ENCODE peak calls at places on chromosomes 3 and 15, in four cellular contexts. U is HL-60, P is tibial nerve, O is IMR-90. X is an unnamed sample.

GRCh38 chr3:71893120-71893519 is 108.2 kb upstream of the PROK2 start:
- DNase-seq in U (no peak), P (no peak), O (no peak), X (no peak)

GRCh38 chr3:138809506-138810266 is 25.0 kb downstream of the PIK3CB start:
- DNase-seq in U (no peak), P (no peak), O (no peak), X (no peak)

GRCh38 chr15:92617197-92618037 is 38.2 kb downstream of the FAM174B start:
- DNase-seq in U (no peak), P (peak), O (peak), X (no peak)

GRCh38 chr3:132593241-132593949 is 3.7 kb upstream of the ACKR4 start:
- DNase-seq in U (no peak), P (no peak), O (peak), X (no peak)

GRCh38 chr3:150543531-150543930 is 2.8 kb downstream of the SERP1 start:
- DNase-seq in U (no peak), P (no peak), O (no peak), X (no peak)

GRCh38 chr3:50320853-50321145 is 1.7 kb downstream of the HYAL2 start:
- DNase-seq in U (no peak), P (no peak), O (no peak), X (no peak)

GRCh38 chr3:32814371-32814770 is 3.4 kb upstream of the TRIM71 start:
- DNase-seq in U (peak), P (no peak), O (no peak), X (no peak)

GRCh38 chr3:53083496-53083895 is 37.6 kb upstream of the SFMBT1 start:
- DNase-seq in U (no peak), P (peak), O (peak), X (no peak)

GRCh38 chr3:14273886-14274517 is 95.4 kb downstream of the LSM3 start:
- DNase-seq in U (no peak), P (no peak), O (peak), X (no peak)

GRCh38 chr3:25019506-25019905 is 408.6 kb upstream of the RARB start:
- DNase-seq in U (no peak), P (no peak), O (no peak), X (no peak)

GRCh38 chr15:63043391-63044076 is 987 bp downstream of the TPM1 start:
- DNase-seq in U (peak), P (no peak), O (no peak), X (no peak)

GRCh38 chr3:43178891-43179366 is 73.0 kb upstream of the POMGNT2 start:
- DNase-seq in U (no peak), P (no peak), O (peak), X (no peak)

GRCh38 chr15:84816694-84817460 is at the start of gene ALPK3:
- DNase-seq in U (no peak), P (no peak), O (no peak), X (no peak)

GRCh38 chr3:149180057-149180573 is 41.5 kb downstream of the CP start:
- DNase-seq in U (peak), P (peak), O (peak), X (no peak)

GRCh38 chr15:60390931-60391501 is 6.8 kb downstream of the ANXA2 start:
- DNase-seq in U (no peak), P (no peak), O (peak), X (no peak)

GRCh38 chr3:131957980-131958379 is 76.8 kb downstream of the CPNE4 start:
- DNase-seq in U (no peak), P (no peak), O (no peak), X (no peak)

GRCh38 chr3:144875251-144875650 is 903.6 kb downstream of the DIPK2A start:
- DNase-seq in U (no peak), P (no peak), O (no peak), X (no peak)

GRCh38 chr15:99102332-99103235 is 2.3 kb upstream of the SYNM start:
- DNase-seq in U (no peak), P (no peak), O (no peak), X (no peak)

GRCh38 chr3:139541156-139541897 is 1.8 kb upstream of the RBP1 start:
- DNase-seq in U (no peak), P (no peak), O (no peak), X (no peak)

GRCh38 chr15:99409097-99409473 is 156.7 kb upstream of the MEF2A start:
- DNase-seq in U (no peak), P (no peak), O (peak), X (no peak)

GRCh38 chr3:185253645-185254410 is at the start of gene EHHADH:
- DNase-seq in U (no peak), P (peak), O (peak), X (peak)

GRCh38 chr3:113695818-113696645 is at the start of gene USF3:
- DNase-seq in U (peak), P (peak), O (peak), X (peak)

GRCh38 chr15:57727031-57727430 is 20.5 kb downstream of the POLR2M start:
- DNase-seq in U (no peak), P (no peak), O (peak), X (no peak)

GRCh38 chr3:56783644-56784451 is 17.9 kb downstream of the ARHGEF3 start:
- DNase-seq in U (peak), P (no peak), O (peak), X (peak)

GRCh38 chr3:126128504-126129407 is 44.8 kb upstream of the SLC41A3 start:
- DNase-seq in U (no peak), P (no peak), O (no peak), X (no peak)

GRCh38 chr15:95604634-95605036 is 725.9 kb upstream of the NR2F2 start:
- DNase-seq in U (no peak), P (no peak), O (peak), X (no peak)

GRCh38 chr3:168250415-168250861 is 154.7 kb upstream of the GOLIM4 start:
- DNase-seq in U (no peak), P (no peak), O (peak), X (peak)

GRCh38 chr15:31408724-31409123 is 82.1 kb downstream of the KLF13 start:
- DNase-seq in U (no peak), P (no peak), O (no peak), X (no peak)

GRCh38 chr15:67201136-67201535 is 53.3 kb downstream of the AAGAB start:
- DNase-seq in U (no peak), P (no peak), O (no peak), X (no peak)

GRCh38 chr3:149004622-149005021 is 13.3 kb downstream of the GYG1 start:
- DNase-seq in U (no peak), P (no peak), O (peak), X (no peak)

GRCh38 chr3:111080357-111080937 is 8.8 kb downstream of the NECTIN3 start:
- DNase-seq in U (no peak), P (no peak), O (peak), X (no peak)

GRCh38 chr3:12871404-12871983 is 30.1 kb upstream of the RPL32 start:
- DNase-seq in U (no peak), P (no peak), O (no peak), X (no peak)

GRCh38 chr3:12877040-12877439 is 35.7 kb upstream of the RPL32 start:
- DNase-seq in U (no peak), P (no peak), O (no peak), X (no peak)

GRCh38 chr3:12878026-12878636 is 36.8 kb upstream of the RPL32 start:
- DNase-seq in U (no peak), P (no peak), O (no peak), X (no peak)

GRCh38 chr3:12879191-12879815 is 37.9 kb upstream of the RPL32 start:
- DNase-seq in U (no peak), P (no peak), O (no peak), X (no peak)

GRCh38 chr3:12875857-12876451 is 34.6 kb upstream of the RPL32 start:
- DNase-seq in U (no peak), P (no peak), O (no peak), X (no peak)
- TF ChIP-seq CTCF in U (no peak), P (peak), O (peak), X (no peak)

DNA sequence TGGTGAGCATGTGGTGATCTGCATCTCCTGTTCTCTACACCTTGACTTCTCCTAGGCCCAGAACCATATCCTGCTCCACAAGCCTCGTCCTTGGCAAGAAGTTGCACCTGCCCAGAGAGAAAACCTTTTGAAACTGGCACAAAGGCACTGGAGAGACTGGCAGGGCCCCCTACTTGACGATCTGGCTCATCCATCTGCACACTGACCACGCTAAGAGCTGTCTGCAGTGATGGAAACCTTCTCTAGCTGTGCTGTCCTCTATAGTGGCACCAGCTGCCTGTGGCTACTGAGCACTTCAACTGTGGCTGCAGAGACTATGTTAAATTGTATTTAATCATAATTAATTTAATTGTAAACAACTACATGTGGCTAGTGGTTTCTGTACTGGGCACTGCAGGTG is 26.2 kb upstream of the SRP14 start:
- DNase-seq in U (no peak), P (no peak), O (no peak), X (no peak)
- H3K4me3 ChIP-seq in U (no peak), P (no peak), O (no peak), X (no peak)

DNA sequence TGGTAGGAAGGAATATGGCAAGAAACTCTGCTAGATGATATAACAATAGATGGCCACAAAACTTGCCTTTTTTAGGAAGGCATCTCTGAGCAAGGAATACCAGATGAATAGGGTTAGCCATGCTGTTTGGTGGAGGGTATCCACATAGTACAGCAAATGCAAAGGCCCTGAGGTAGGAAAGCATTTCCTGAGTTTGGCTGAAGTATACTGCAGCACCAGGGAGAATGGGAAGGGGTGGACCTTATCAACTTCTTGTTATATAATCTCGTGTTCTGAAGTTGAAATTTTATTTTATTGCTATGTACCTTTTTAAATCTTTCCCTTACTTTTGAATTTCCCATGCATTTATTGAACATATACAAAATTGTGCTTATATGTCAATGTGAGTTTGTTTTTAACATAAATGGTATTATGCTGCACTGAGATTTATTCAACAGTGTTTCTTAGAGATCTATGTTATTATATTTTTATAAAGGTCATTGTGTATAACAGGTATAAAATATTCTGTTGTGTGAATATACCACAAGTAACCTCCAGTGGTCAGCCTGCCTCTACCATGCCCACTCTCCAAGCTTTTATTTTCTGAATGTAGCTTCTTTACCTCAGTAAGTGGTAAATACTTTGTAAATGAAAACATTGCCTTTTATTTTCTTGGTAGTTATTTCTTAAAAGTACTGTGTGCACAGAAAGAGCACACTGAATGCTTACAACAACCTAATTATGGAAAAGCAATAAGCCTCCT is 2.8 kb upstream of the KAT2B start:
- DNase-seq in U (no peak), P (no peak), O (no peak), X (no peak)
- TF ChIP-seq CTCF in U (no peak), P (no peak), O (no peak), X (no peak)

DNA sequence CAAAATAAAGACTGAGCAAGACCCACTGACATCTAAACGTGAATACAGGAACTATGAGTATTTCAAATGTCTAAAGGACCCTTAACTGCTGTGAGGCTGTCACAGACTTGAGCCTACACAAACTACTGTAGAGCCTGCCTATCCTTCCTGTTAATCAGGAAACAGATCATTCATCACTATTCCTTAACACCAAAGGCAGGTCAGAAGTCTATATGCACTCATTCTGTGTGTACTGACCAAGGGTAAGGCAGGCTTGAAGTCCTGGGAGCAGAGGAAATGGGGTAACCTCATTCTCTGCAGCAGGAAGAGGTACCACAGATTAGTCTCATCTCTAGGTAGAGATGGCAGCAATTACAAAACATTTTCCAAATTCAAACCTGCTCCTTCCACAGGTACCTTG is 30.7 kb downstream of the NPTN start:
- DNase-seq in U (no peak), P (no peak), O (no peak), X (no peak)
- H3K4me3 ChIP-seq in U (no peak), P (no peak), O (no peak), X (no peak)

GRCh38 chr3:129919357-129919756 is 25.8 kb upstream of the TMCC1 start:
- DNase-seq in U (no peak), P (no peak), O (no peak), X (no peak)
- TF ChIP-seq CTCF in U (no peak), P (no peak), O (no peak), X (no peak)

DNA sequence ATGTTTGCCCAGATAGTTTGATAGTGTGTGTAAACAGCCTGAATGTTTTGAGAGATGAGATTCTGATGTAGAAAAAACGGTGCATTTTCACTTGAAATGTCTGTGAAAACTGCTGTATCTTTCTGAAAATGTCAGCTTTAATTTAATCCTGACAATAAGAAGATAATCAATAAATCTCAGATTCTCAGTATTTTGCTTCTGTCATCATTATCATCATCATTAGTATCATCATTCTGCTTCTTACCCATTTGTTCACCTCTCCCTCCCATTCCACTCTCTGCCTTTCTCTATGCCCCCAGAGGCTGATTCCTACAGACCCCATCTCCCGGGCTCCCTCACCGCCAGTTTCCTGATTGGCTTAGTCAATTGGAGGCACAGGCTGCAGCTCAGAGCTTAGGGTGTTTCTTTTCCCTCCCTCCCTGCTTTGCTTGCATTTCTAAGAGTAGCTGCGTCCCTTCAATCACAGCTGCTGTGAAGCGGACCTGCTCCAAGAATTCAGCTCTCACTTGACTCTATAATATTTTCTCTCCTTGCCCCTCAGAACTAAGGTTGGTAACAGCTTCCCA is 8.2 kb upstream of the SNTN start:
- DNase-seq in U (no peak), P (no peak), O (no peak), X (no peak)
- H3K4me3 ChIP-seq in U (no peak), P (no peak), O (no peak), X (no peak)

X was measured in GM12864.